ENCODE peak calls at places on chromosomes 6 and 20, in seven cellular contexts. One of them, this sample, is unnamed.

GRCh38 chr20:44501448-44501847 is 20.4 kb downstream of the SERINC3 start:
- DNase-seq in stromal cell of bone marrow: peak
- DNase-seq in CD4-positive, alpha-beta memory T cell: no peak
- DNase-seq in choroid plexus epithelial cell: peak
- DNase-seq in progenitor cell of endocrine pancreas: no peak
- DNase-seq in LoVo: no peak
- DNase-seq in non-pigmented ciliary epithelial cell: peak
- DNase-seq in this sample: peak

GRCh38 chr6:139587469-139587868 is 213.0 kb upstream of the CITED2 start:
- DNase-seq in stromal cell of bone marrow: no peak
- DNase-seq in CD4-positive, alpha-beta memory T cell: no peak
- DNase-seq in choroid plexus epithelial cell: peak
- DNase-seq in progenitor cell of endocrine pancreas: no peak
- DNase-seq in LoVo: peak
- DNase-seq in non-pigmented ciliary epithelial cell: peak
- DNase-seq in this sample: peak

GRCh38 chr6:11329841-11330765 is 97.6 kb upstream of the NEDD9 start:
- DNase-seq in stromal cell of bone marrow: no peak
- DNase-seq in CD4-positive, alpha-beta memory T cell: no peak
- DNase-seq in choroid plexus epithelial cell: no peak
- DNase-seq in progenitor cell of endocrine pancreas: no peak
- DNase-seq in LoVo: peak
- DNase-seq in non-pigmented ciliary epithelial cell: no peak
- DNase-seq in this sample: no peak

GRCh38 chr20:64212750-64213149 is 42.8 kb upstream of the PCMTD2 start:
- DNase-seq in stromal cell of bone marrow: peak
- DNase-seq in CD4-positive, alpha-beta memory T cell: no peak
- DNase-seq in choroid plexus epithelial cell: peak
- DNase-seq in progenitor cell of endocrine pancreas: no peak
- DNase-seq in LoVo: no peak
- DNase-seq in non-pigmented ciliary epithelial cell: no peak
- DNase-seq in this sample: peak

GRCh38 chr6:134287863-134288537 is 29.9 kb downstream of the SGK1 start:
- DNase-seq in stromal cell of bone marrow: no peak
- DNase-seq in CD4-positive, alpha-beta memory T cell: no peak
- DNase-seq in choroid plexus epithelial cell: peak
- DNase-seq in progenitor cell of endocrine pancreas: no peak
- DNase-seq in LoVo: no peak
- DNase-seq in non-pigmented ciliary epithelial cell: peak
- DNase-seq in this sample: peak

GRCh38 chr6:3520541-3521220 is 63.8 kb upstream of the SLC22A23 start:
- DNase-seq in stromal cell of bone marrow: no peak
- DNase-seq in CD4-positive, alpha-beta memory T cell: no peak
- DNase-seq in choroid plexus epithelial cell: peak
- DNase-seq in progenitor cell of endocrine pancreas: no peak
- DNase-seq in LoVo: no peak
- DNase-seq in non-pigmented ciliary epithelial cell: no peak
- DNase-seq in this sample: no peak

GRCh38 chr6:29474996-29475395 is 12.8 kb downstream of the MAS1L start:
- DNase-seq in stromal cell of bone marrow: no peak
- DNase-seq in CD4-positive, alpha-beta memory T cell: no peak
- DNase-seq in choroid plexus epithelial cell: no peak
- DNase-seq in progenitor cell of endocrine pancreas: no peak
- DNase-seq in LoVo: no peak
- DNase-seq in non-pigmented ciliary epithelial cell: no peak
- DNase-seq in this sample: peak

GRCh38 chr6:11551053-11551452 is 13.5 kb downstream of the TMEM170B start:
- DNase-seq in stromal cell of bone marrow: no peak
- DNase-seq in CD4-positive, alpha-beta memory T cell: no peak
- DNase-seq in choroid plexus epithelial cell: no peak
- DNase-seq in progenitor cell of endocrine pancreas: no peak
- DNase-seq in LoVo: no peak
- DNase-seq in non-pigmented ciliary epithelial cell: no peak
- DNase-seq in this sample: no peak

This sample was measured in cardiac fibroblast.